ENCODE peak calls at places on chromosomes 6 and 20, in eight cellular contexts. K is astrocyte of the spinal cord; R is activated CD4-positive, alpha-beta T cell treated with anti-CD3 and anti-CD28 coated beads, Interleukin-2, amount 10 ng/mL, durations not matched to agents 24 days and 14 days; A is SK-N-DZ; V is heart left ventricle; Z is NCI-H748 treated with DMSO at 0.1 percent for 48 hours; E is stomach; Y is H9. U is an unnamed sample.

GRCh38 chr6:125802943-125803377 is 12.2 kb downstream of the NCOA7 start:
- DNase-seq in V (no peak), E (no peak), K (peak), Y (no peak), Z (no peak), R (peak), A (no peak), U (no peak)

GRCh38 chr20:60131375-60131774 is 173.2 kb downstream of the CDH26 start:
- DNase-seq in Z (no peak), R (no peak), A (no peak), K (no peak), Y (no peak), V (no peak), E (no peak), U (no peak)

GRCh38 chr6:159134701-159135364 is 34.4 kb upstream of the FNDC1 start:
- DNase-seq in A (peak), R (peak), Z (peak), E (peak), V (peak), K (peak), Y (peak), U (peak)

GRCh38 chr6:136333824-136334464 is 44.3 kb upstream of the BCLAF1 start:
- DNase-seq in Z (no peak), R (no peak), V (no peak), Y (no peak), K (no peak), E (no peak), A (no peak), U (no peak)

GRCh38 chr20:54197621-54198604 is 10.0 kb upstream of the PFDN4 start:
- DNase-seq in Y (no peak), V (no peak), K (peak), R (no peak), Z (no peak), E (no peak), A (no peak), U (no peak)

GRCh38 chr6:52577022-52577777 is at the start of gene TRAM2:
- DNase-seq in K (peak), Z (peak), R (peak), V (peak), E (peak), Y (peak), A (peak), U (peak)

GRCh38 chr20:49982072-49982345 is 771 bp upstream of the SNAI1 start:
- DNase-seq in K (no peak), A (no peak), V (no peak), E (no peak), R (no peak), Y (no peak), Z (no peak), U (no peak)

GRCh38 chr6:47111685-47112084 is 69.6 kb upstream of the ADGRF1 start:
- DNase-seq in A (no peak), V (no peak), Z (no peak), Y (no peak), E (no peak), K (peak), R (no peak), U (no peak)

GRCh38 chr6:122381494-122382083 is 17.9 kb upstream of the HSF2 start:
- DNase-seq in R (peak), V (peak), A (peak), K (peak), Z (peak), E (peak), Y (peak), U (peak)

GRCh38 chr20:19777311-19777710 is 19.3 kb downstream of the RIN2 start:
- DNase-seq in Z (no peak), Y (no peak), A (no peak), K (no peak), R (no peak), V (no peak), E (no peak), U (no peak)

GRCh38 chr6:74073429-74073828 is 377.4 kb downstream of the CD109 start:
- DNase-seq in Y (no peak), A (no peak), E (no peak), K (peak), Z (no peak), R (no peak), V (no peak), U (no peak)

GRCh38 chr6:42316390-42316970 is 98.8 kb upstream of the MRPS10 start:
- DNase-seq in A (no peak), Z (no peak), K (peak), R (no peak), V (no peak), Y (no peak), E (no peak), U (peak)

GRCh38 chr6:13226071-13226470 is 102.3 kb downstream of the TBC1D7 start:
- DNase-seq in Y (no peak), A (no peak), Z (no peak), V (no peak), E (no peak), K (no peak), R (no peak), U (no peak)

GRCh38 chr6:167706313-167707109 is 120.2 kb upstream of the AFDN start:
- DNase-seq in A (no peak), R (peak), Y (no peak), Z (peak), K (no peak), V (no peak), E (no peak), U (no peak)

GRCh38 chr6:16157909-16158308 is 29.0 kb downstream of the MYLIP start:
- DNase-seq in Y (no peak), K (no peak), R (no peak), E (no peak), A (peak), Z (peak), V (no peak), U (peak)

GRCh38 chr20:6692566-6693168 is 74.8 kb upstream of the BMP2 start:
- DNase-seq in A (no peak), E (no peak), R (no peak), K (no peak), V (no peak), Z (no peak), Y (no peak), U (no peak)

GRCh38 chr20:47319517-47320252 is 36.8 kb downstream of the ZMYND8 start:
- DNase-seq in V (peak), R (no peak), E (peak), K (peak), Y (peak), Z (no peak), A (no peak), U (peak)

GRCh38 chr6:31403283-31403989 is at the start of gene MICA:
- DNase-seq in E (peak), Y (peak), R (peak), Z (peak), K (peak), A (no peak), V (peak), U (peak)

GRCh38 chr6:43883698-43884659 is 114.0 kb downstream of the VEGFA start:
- DNase-seq in Y (no peak), E (peak), A (no peak), R (no peak), Z (no peak), K (no peak), V (no peak), U (no peak)

GRCh38 chr6:6610031-6610591 is 21.6 kb downstream of the LY86 start:
- DNase-seq in A (no peak), Z (no peak), E (no peak), K (no peak), Y (no peak), V (no peak), R (peak), U (no peak)

GRCh38 chr6:24974182-24975171 is 38.7 kb upstream of the RIPOR2 start:
- DNase-seq in Y (no peak), K (no peak), Z (no peak), A (no peak), E (no peak), V (no peak), R (peak), U (no peak)

GRCh38 chr6:14037402-14038277 is 79.9 kb upstream of the CD83 start:
- DNase-seq in E (no peak), Z (peak), A (peak), V (no peak), K (peak), Y (no peak), R (no peak), U (no peak)

GRCh38 chr20:57717797-57718196 is 8.0 kb upstream of the PMEPA1 start:
- DNase-seq in E (no peak), R (no peak), K (no peak), V (no peak), A (no peak), Y (no peak), Z (peak), U (no peak)

GRCh38 chr20:60882776-60883303 is 369.2 kb upstream of the CDH4 start:
- DNase-seq in Z (no peak), V (no peak), A (no peak), K (no peak), E (no peak), R (no peak), Y (no peak), U (no peak)

GRCh38 chr6:113258771-113259170 is 598.4 kb upstream of the MARCKS start:
- DNase-seq in K (no peak), Z (no peak), Y (no peak), V (no peak), R (no peak), A (no peak), E (no peak), U (no peak)

GRCh38 chr6:40440083-40440482 is 147.1 kb downstream of the LRFN2 start:
- DNase-seq in V (no peak), R (no peak), Y (no peak), K (no peak), E (no peak), Z (no peak), A (no peak), U (no peak)

GRCh38 chr6:107713214-107713962 is 110.7 kb downstream of the SCML4 start:
- DNase-seq in R (peak), K (no peak), E (no peak), Y (no peak), Z (no peak), V (no peak), A (peak), U (no peak)

GRCh38 chr6:18343741-18344140 is 43.4 kb upstream of the RNF144B start:
- DNase-seq in A (no peak), R (no peak), E (no peak), V (no peak), Z (no peak), K (peak), Y (no peak), U (no peak)

GRCh38 chr6:128412680-128413079 is 107.7 kb downstream of the PTPRK start:
- DNase-seq in K (no peak), Y (no peak), Z (no peak), A (no peak), E (no peak), V (no peak), R (no peak), U (no peak)

GRCh38 chr6:137722749-137723272 is 144.2 kb upstream of the TNFAIP3 start:
- DNase-seq in A (no peak), V (no peak), Y (no peak), R (peak), K (peak), E (no peak), Z (no peak), U (no peak)

GRCh38 chr20:6381887-6382286 is 259.1 kb upstream of the FERMT1 start:
- DNase-seq in A (no peak), Z (no peak), V (no peak), K (peak), R (no peak), E (no peak), Y (no peak), U (peak)

GRCh38 chr6:128336436-128337095 is 183.8 kb downstream of the PTPRK start:
- DNase-seq in Z (no peak), A (no peak), Y (no peak), E (no peak), K (no peak), V (no peak), R (no peak), U (no peak)

GRCh38 chr20:17889226-17889625 is 79.4 kb downstream of the SNX5 start:
- DNase-seq in V (no peak), R (no peak), Z (no peak), E (no peak), K (peak), A (no peak), Y (no peak), U (no peak)

GRCh38 chr6:37845026-37845911 is 25.7 kb downstream of the ZFAND3 start:
- DNase-seq in A (no peak), V (no peak), R (no peak), Y (no peak), Z (no peak), E (no peak), K (no peak), U (no peak)

GRCh38 chr6:45416700-45417099 is 39.0 kb upstream of the SUPT3H start:
- DNase-seq in R (no peak), Y (no peak), Z (no peak), A (no peak), K (no peak), E (no peak), V (no peak), U (peak)

GRCh38 chr20:14616003-14616402 is 278.6 kb upstream of the FLRT3 start:
- DNase-seq in V (no peak), E (no peak), K (no peak), Y (no peak), R (no peak), A (no peak), Z (no peak), U (no peak)